ENCODE peak calls at places on chromosomes 6 and 20, in six cellular contexts. K, L, Y, E, A and U are unnamed samples.
A peak's percentile ranks its signal among the peaks of the same experiment; 100 is the strongest.

GRCh38 chr6:166944666-166945256 is 11.6 kb downstream of the RNASET2 start:
- DNase-seq in K (no peak), L (no peak), Y (no peak), E (no peak), A (no peak), U (no peak)

GRCh38 chr6:40326689-40327404 is 260.3 kb downstream of the LRFN2 start:
- DNase-seq in K (no peak), L (no peak), Y (no peak), E (no peak), A (no peak), U (no peak)

GRCh38 chr20:47075263-47075662 is 180.6 kb downstream of the EYA2 start:
- DNase-seq in K (no peak), L (no peak), Y (no peak), E (no peak), A (no peak), U (no peak)

GRCh38 chr20:24704899-24705298 is 235.5 kb downstream of the SYNDIG1 start:
- DNase-seq in K (no peak), L (no peak), Y (no peak), E (no peak), A (no peak), U (no peak)

GRCh38 chr20:48012401-48012974 is 227.2 kb upstream of the SULF2 start:
- DNase-seq in K (peak; percentile 94), L (peak; percentile 43), Y (peak; percentile 95), E (no peak), A (no peak), U (no peak)

GRCh38 chr20:54372313-54372712 is 103.1 kb upstream of the DOK5 start:
- DNase-seq in K (no peak), L (no peak), Y (no peak), E (no peak), A (no peak), U (no peak)

GRCh38 chr6:6696867-6697531 is 108.5 kb downstream of the LY86 start:
- DNase-seq in K (peak; percentile 81), L (peak; percentile 74), Y (no peak), E (peak; percentile 33), A (no peak), U (no peak)

GRCh38 chr6:32213649-32214048 is 10.2 kb downstream of the NOTCH4 start:
- DNase-seq in K (no peak), L (no peak), Y (no peak), E (no peak), A (no peak), U (no peak)

GRCh38 chr6:32086661-32087573 is 22.2 kb downstream of the TNXB start:
- DNase-seq in K (peak; percentile 59), L (peak; percentile 74), Y (peak; percentile 61), E (no peak), A (peak; percentile 67), U (no peak)

GRCh38 chr6:165599121-165599520 is 63.9 kb downstream of the PDE10A start:
- DNase-seq in K (no peak), L (no peak), Y (no peak), E (no peak), A (no peak), U (no peak)

GRCh38 chr6:15389759-15390723 is 144.2 kb downstream of the JARID2 start:
- DNase-seq in K (peak; percentile 78), L (peak; percentile 64), Y (no peak), E (peak; percentile 25), A (no peak), U (peak; percentile 46)

GRCh38 chr20:56924976-56925695 is 296.0 kb downstream of the TFAP2C start:
- DNase-seq in K (no peak), L (no peak), Y (no peak), E (peak; percentile 11), A (peak; percentile 60), U (no peak)

GRCh38 chr20:50277064-50277415 is 86.4 kb downstream of the CEBPB start:
- DNase-seq in K (no peak), L (no peak), Y (no peak), E (no peak), A (no peak), U (no peak)

GRCh38 chr20:6045566-6045965 is 8.3 kb downstream of the LRRN4 start:
- DNase-seq in K (no peak), L (peak; percentile 28), Y (no peak), E (no peak), A (no peak), U (no peak)

GRCh38 chr20:22805219-22805618 is 220.8 kb upstream of the FOXA2 start:
- DNase-seq in K (peak; percentile 95), L (peak; percentile 91), Y (peak; percentile 42), E (peak; percentile 33), A (no peak), U (no peak)

GRCh38 chr20:50729925-50730764 is 1.2 kb upstream of the PARD6B start:
- DNase-seq in K (no peak), L (no peak), Y (no peak), E (no peak), A (no peak), U (no peak)

GRCh38 chr6:75526502-75527127 is 33.0 kb upstream of the FILIP1 start:
- DNase-seq in K (peak; percentile 89), L (peak; percentile 89), Y (peak; percentile 57), E (peak; percentile 21), A (no peak), U (peak; percentile 47)

GRCh38 chr20:58753929-58754551 is 61.4 kb downstream of the NPEPL1 start:
- DNase-seq in K (no peak), L (no peak), Y (no peak), E (no peak), A (no peak), U (no peak)

GRCh38 chr6:47260021-47260420 is 49.7 kb downstream of the TNFRSF21 start:
- DNase-seq in K (no peak), L (no peak), Y (no peak), E (no peak), A (no peak), U (no peak)

GRCh38 chr6:32868257-32868788 is 14.3 kb downstream of the PSMB9 start:
- DNase-seq in K (peak; percentile 83), L (peak; percentile 82), Y (no peak), E (peak; percentile 20), A (no peak), U (peak; percentile 81)

GRCh38 chr6:46465294-46466165 is 25.7 kb downstream of the RCAN2 start:
- DNase-seq in K (no peak), L (peak; percentile 24), Y (peak; percentile 11), E (no peak), A (no peak), U (no peak)

GRCh38 chr20:45935416-45936046 is 1.0 kb downstream of the PCIF1 start:
- DNase-seq in K (no peak), L (peak; percentile 53), Y (no peak), E (peak; percentile 19), A (peak; percentile 0), U (no peak)

GRCh38 chr20:45940469-45940868 is 6.0 kb downstream of the PCIF1 start:
- DNase-seq in K (no peak), L (no peak), Y (no peak), E (no peak), A (no peak), U (no peak)

GRCh38 chr20:45940053-45940452 is 5.6 kb downstream of the PCIF1 start:
- DNase-seq in K (no peak), L (no peak), Y (no peak), E (no peak), A (no peak), U (no peak)

GRCh38 chr20:45937765-45938164 is 3.3 kb downstream of the PCIF1 start:
- DNase-seq in K (no peak), L (no peak), Y (no peak), E (no peak), A (peak; percentile 9), U (peak; percentile 28)

DNA sequence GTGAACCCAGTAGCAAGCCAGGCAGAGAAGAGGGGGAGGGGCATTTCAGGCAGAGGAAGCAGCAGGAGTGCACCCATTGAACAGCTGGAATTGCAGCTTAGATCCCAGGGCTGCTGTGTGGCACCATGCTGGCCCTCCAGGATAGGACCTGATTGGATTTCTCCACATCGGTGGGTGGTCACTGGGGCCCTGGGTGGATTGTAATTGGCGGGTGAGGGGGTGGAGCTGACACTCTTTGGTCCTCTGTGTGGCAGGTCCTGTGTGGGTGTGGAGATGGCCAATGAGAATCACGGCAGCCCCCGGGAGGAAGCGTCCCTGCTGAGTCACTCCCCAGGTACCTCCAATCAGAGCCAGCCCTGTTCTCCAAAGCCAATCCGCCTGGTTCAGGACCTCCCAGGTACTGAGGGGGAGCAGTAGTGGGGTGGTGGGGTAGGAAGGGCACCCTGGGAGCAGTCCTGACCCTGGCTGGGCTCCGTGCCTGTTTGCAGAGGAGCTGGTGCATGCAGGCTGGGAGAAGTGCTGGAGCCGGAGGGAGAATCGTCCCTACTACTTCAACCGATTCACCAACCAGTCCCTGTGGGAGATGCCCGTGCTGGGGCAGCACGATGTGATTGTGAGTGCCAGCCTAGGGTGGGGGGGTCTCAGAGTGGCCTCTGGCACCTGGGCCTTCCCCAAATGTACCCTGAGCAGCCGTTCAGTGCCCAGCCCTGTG is 4.4 kb downstream of the PCIF1 start:
- DNase-seq in K (no peak), L (no peak), Y (no peak), E (no peak), A (peak; percentile 45), U (no peak)
- H3K4me3 ChIP-seq in K (no peak overlapping the region), L (no peak overlapping the region), Y (no peak overlapping the region), E (no peak overlapping the region), A (no peak overlapping the region), U (no peak overlapping the region)

GRCh38 chr6:113875470-113875869 is 18.3 kb downstream of the MARCKS start:
- DNase-seq in K (peak; percentile 46), L (peak; percentile 54), Y (no peak), E (no peak), A (no peak), U (no peak)

GRCh38 chr6:113876654-113877053 is 19.5 kb downstream of the MARCKS start:
- DNase-seq in K (no peak), L (no peak), Y (no peak), E (no peak), A (no peak), U (no peak)

GRCh38 chr6:113870917-113871316 is 13.8 kb downstream of the MARCKS start:
- DNase-seq in K (no peak), L (peak; percentile 36), Y (no peak), E (no peak), A (no peak), U (no peak)

GRCh38 chr6:113871975-113872374 is 14.8 kb downstream of the MARCKS start:
- DNase-seq in K (no peak), L (no peak), Y (no peak), E (no peak), A (no peak), U (no peak)

GRCh38 chr6:113873043-113873667 is 16.0 kb downstream of the MARCKS start:
- DNase-seq in K (no peak), L (no peak), Y (no peak), E (peak; percentile 8), A (no peak), U (no peak)
- H3K4me3 ChIP-seq in K (no peak overlapping the region), L (no peak overlapping the region), Y (no peak overlapping the region), E (peak overlapping the region; percentile 39), A (peak overlapping the region; percentile 35), U (no peak overlapping the region)

GRCh38 chr6:50276771-50277261 is 227.1 kb upstream of the DEFB112 start:
- DNase-seq in K (no peak), L (no peak), Y (no peak), E (no peak), A (no peak), U (no peak)
- H3K4me3 ChIP-seq in K (no peak overlapping the region), L (no peak overlapping the region), Y (no peak overlapping the region), E (no peak overlapping the region), A (no peak overlapping the region), U (no peak overlapping the region)

DNA sequence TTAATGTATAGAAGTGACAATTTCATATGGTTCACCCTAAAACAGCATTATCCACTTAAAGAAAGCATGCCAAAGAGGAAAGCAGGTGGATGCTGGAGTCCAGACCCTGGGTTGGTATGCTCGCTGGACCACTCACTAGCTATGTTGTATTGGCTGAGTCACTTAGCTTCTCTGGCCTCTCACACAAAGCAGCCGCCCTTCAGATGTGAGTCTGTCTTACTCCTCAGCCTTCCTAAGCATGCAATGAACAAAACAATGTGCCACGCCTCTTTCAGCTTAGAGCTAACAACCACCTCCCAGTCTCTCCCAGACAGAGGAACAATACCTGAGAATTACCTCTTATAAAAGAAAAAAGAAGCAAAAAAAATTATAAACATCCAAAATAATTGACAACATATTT is 29.4 kb downstream of the SIM1 start:
- DNase-seq in K (no peak), L (peak; percentile 49), Y (no peak), E (peak; percentile 48), A (no peak), U (no peak)
- H3K4me3 ChIP-seq in K (no peak overlapping the region), L (no peak overlapping the region), Y (no peak overlapping the region), E (no peak overlapping the region), A (no peak overlapping the region), U (no peak overlapping the region)